ENCODE peak calls at places on chromosomes 3 and 15, in six cellular contexts. Z is CD4-positive, alpha-beta memory T cell; T is cardiac muscle cell; P is HL-60; I is adipocyte; U is neural progenitor cell. C is an unnamed sample. For H3K27me3, the result is how much of the 10 kb centered on the place peaks cover.

GRCh38 chr3:24496529-24497482 is 2.2 kb upstream of the THRB start:
- DNase-seq in Z (no peak), T (peak), P (no peak), I (no peak), U (peak), C (peak)

GRCh38 chr3:150177673-150178378 is 207.1 kb upstream of the PFN2 start:
- DNase-seq in Z (no peak), T (no peak), P (no peak), I (peak), U (no peak), C (no peak)

GRCh38 chr15:32641517-32642059 is at the start of gene SCG5:
- DNase-seq in Z (no peak), T (peak), P (no peak), I (no peak), U (peak), C (peak)

GRCh38 chr3:143249014-143249413 is 129.4 kb downstream of the CHST2 start:
- DNase-seq in Z (no peak), T (no peak), P (no peak), I (no peak), U (no peak), C (no peak)

GRCh38 chr3:147120029-147120428 is 286.3 kb downstream of the ZIC4 start:
- DNase-seq in Z (no peak), T (peak), P (no peak), I (peak), U (no peak), C (no peak)

GRCh38 chr3:56870436-56870835 is 68.7 kb upstream of the ARHGEF3 start:
- DNase-seq in Z (no peak), T (no peak), P (no peak), I (peak), U (no peak), C (no peak)

GRCh38 chr3:24494616-24495333 is at the start of gene THRB:
- DNase-seq in Z (no peak), T (peak), P (no peak), I (peak), U (peak), C (peak)

GRCh38 chr3:15148614-15149013 is 49.7 kb upstream of the RBSN start:
- DNase-seq in Z (peak), T (peak), P (no peak), I (no peak), U (peak), C (no peak)

GRCh38 chr3:176714034-176714433 is 483.2 kb downstream of the TBL1XR1 start:
- DNase-seq in Z (no peak), T (no peak), P (no peak), I (no peak), U (no peak), C (no peak)

GRCh38 chr15:72491768-72492167 is 17.6 kb downstream of the ARIH1 start:
- DNase-seq in Z (no peak), T (no peak), P (no peak), I (peak), U (no peak), C (no peak)

GRCh38 chr3:170867143-170867542 is 2.9 kb downstream of the RPL22L1 start:
- DNase-seq in Z (no peak), T (no peak), P (no peak), I (no peak), U (no peak), C (no peak)

GRCh38 chr3:50372349-50372748 is 13.0 kb upstream of the TMEM115 start:
- DNase-seq in Z (no peak), T (peak), P (no peak), I (no peak), U (no peak), C (no peak)

GRCh38 chr3:21013566-21013965 is 737.4 kb downstream of the ZNF385D start:
- DNase-seq in Z (no peak), T (no peak), P (no peak), I (no peak), U (no peak), C (no peak)

GRCh38 chr15:74179101-74179841 is 5.8 kb downstream of the ISLR start:
- DNase-seq in Z (no peak), T (no peak), P (no peak), I (peak), U (no peak), C (peak)

GRCh38 chr15:57290192-57290591 is 86.1 kb upstream of the CGNL1 start:
- DNase-seq in Z (no peak), T (no peak), P (no peak), I (no peak), U (no peak), C (no peak)

GRCh38 chr3:16114381-16114916 is 60.0 kb upstream of the GALNT15 start:
- DNase-seq in Z (no peak), T (no peak), P (no peak), I (no peak), U (no peak), C (no peak)

GRCh38 chr3:170811515-170811914 is 58.5 kb downstream of the RPL22L1 start:
- DNase-seq in Z (no peak), T (no peak), P (no peak), I (peak), U (no peak), C (no peak)

GRCh38 chr3:10511809-10512494 is 6.6 kb upstream of the ATP2B2 start:
- DNase-seq in Z (no peak), T (no peak), P (no peak), I (peak), U (no peak), C (no peak)

GRCh38 chr3:31439888-31440287 is 92.8 kb upstream of the STT3B start:
- DNase-seq in Z (no peak), T (no peak), P (no peak), I (no peak), U (no peak), C (no peak)

GRCh38 chr3:31438742-31439141 is 94.0 kb upstream of the STT3B start:
- DNase-seq in Z (no peak), T (no peak), P (no peak), I (no peak), U (no peak), C (no peak)

GRCh38 chr3:31442755-31443154 is 90.0 kb upstream of the STT3B start:
- DNase-seq in Z (no peak), T (no peak), P (no peak), I (no peak), U (no peak), C (no peak)

GRCh38 chr3:31444220-31445142 is 88.2 kb upstream of the STT3B start:
- DNase-seq in Z (no peak), T (no peak), P (no peak), I (no peak), U (no peak), C (no peak)

GRCh38 chr3:31440878-31441277 is 91.8 kb upstream of the STT3B start:
- DNase-seq in Z (no peak), T (no peak), P (no peak), I (no peak), U (no peak), C (no peak)
- H3K27me3 ChIP-seq in Z (under half), T (under half), P (under half), I (under half), U (under half), C (under half)

GRCh38 chr15:76336254-76337046 is at the start of gene ISL2:
- DNase-seq in Z (no peak), T (peak), P (peak), I (peak), U (peak), C (peak)

GRCh38 chr15:76335851-76336253 is 721 bp upstream of the ISL2 start:
- DNase-seq in Z (no peak), T (no peak), P (no peak), I (no peak), U (peak), C (no peak)

GRCh38 chr15:76338555-76339301 is 2.2 kb downstream of the ISL2 start:
- DNase-seq in Z (no peak), T (no peak), P (peak), I (no peak), U (peak), C (no peak)

GRCh38 chr15:76337739-76338554 is 1.4 kb downstream of the ISL2 start:
- DNase-seq in Z (no peak), T (peak), P (peak), I (no peak), U (peak), C (no peak)

GRCh38 chr15:76337047-76337738 is 620 bp downstream of the ISL2 start:
- DNase-seq in Z (no peak), T (peak), P (no peak), I (no peak), U (peak), C (no peak)
- H3K27me3 ChIP-seq in Z (half or more), T (half or more), P (under half), I (half or more), U (half or more), C (under half)

GRCh38 chr3:62374375-62374876 is 1.1 kb upstream of the FEZF2 start:
- DNase-seq in Z (no peak), T (no peak), P (no peak), I (peak), U (peak), C (no peak)
- H3K27me3 ChIP-seq in Z (under half), T (half or more), P (half or more), I (half or more), U (half or more), C (under half)

DNA sequence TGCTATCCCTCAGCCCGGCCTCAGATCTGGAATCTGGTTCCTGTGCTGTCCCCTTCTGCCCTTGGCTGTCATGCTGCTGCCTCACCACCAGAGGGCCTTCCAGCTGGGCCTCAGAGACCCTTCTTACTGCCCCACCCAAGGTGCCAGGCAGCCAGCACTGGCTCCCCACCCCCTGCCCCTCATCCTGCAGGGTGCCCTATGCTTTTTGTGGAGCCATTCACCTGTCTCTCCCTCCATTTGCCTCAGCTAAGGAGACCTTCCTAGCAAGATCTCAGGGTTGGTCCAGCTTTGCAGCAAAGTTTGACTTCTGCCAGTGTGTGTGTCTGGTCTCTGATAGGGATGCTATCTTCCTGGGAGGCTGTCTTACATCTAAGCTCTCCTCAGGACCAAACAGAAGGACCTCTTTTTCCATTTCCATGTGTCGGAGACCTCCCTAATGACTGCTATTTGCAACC is 1.9 kb upstream of the VWA5B2 start:
- DNase-seq in Z (no peak), T (peak), P (no peak), I (peak), U (peak), C (no peak)
- H3K27me3 ChIP-seq in Z (under half), T (half or more), P (under half), I (under half), U (half or more), C (under half)

GRCh38 chr15:91670108-91670507 is 183.4 kb upstream of the SLCO3A1 start:
- DNase-seq in Z (no peak), T (no peak), P (no peak), I (no peak), U (no peak), C (no peak)

GRCh38 chr15:91664224-91664836 is 189.2 kb upstream of the SLCO3A1 start:
- DNase-seq in Z (no peak), T (no peak), P (no peak), I (no peak), U (no peak), C (no peak)

DNA sequence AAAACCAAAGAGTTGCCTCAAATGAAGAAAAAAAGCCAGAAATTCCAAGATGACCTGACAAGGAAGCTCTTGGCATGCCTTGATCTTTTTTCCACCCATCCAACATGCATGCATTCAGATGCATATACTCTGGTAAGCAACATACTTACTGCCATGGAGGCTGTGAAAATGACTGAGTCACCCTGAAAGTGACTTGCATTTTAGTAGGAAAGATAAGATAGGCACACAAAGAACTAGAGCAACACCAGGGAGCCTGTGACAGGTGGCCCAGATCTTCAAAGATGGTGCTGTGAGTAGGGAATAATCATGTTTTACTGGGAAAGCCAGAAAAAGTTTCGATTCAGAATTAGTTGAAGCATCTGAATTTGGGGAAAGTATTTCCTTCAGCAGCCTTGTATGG is 185.1 kb upstream of the SLCO3A1 start:
- DNase-seq in Z (no peak), T (no peak), P (no peak), I (no peak), U (no peak), C (no peak)
- H3K27me3 ChIP-seq in Z (under half), T (under half), P (under half), I (under half), U (under half), C (under half)

GRCh38 chr15:63041402-63041977 is 1.1 kb upstream of the TPM1 start:
- DNase-seq in Z (no peak), T (peak), P (no peak), I (no peak), U (peak), C (no peak)

GRCh38 chr15:63039811-63040210 is 2.7 kb upstream of the TPM1 start:
- DNase-seq in Z (no peak), T (no peak), P (no peak), I (no peak), U (no peak), C (no peak)

GRCh38 chr15:63040954-63041353 is 1.6 kb upstream of the TPM1 start:
- DNase-seq in Z (no peak), T (peak), P (no peak), I (no peak), U (no peak), C (no peak)

GRCh38 chr15:63038926-63039673 is 3.4 kb upstream of the TPM1 start:
- DNase-seq in Z (no peak), T (no peak), P (no peak), I (peak), U (no peak), C (no peak)

GRCh38 chr15:63040509-63040908 is 2.0 kb upstream of the TPM1 start:
- DNase-seq in Z (no peak), T (no peak), P (no peak), I (no peak), U (no peak), C (no peak)
- H3K27me3 ChIP-seq in Z (under half), T (under half), P (half or more), I (under half), U (under half), C (under half)

GRCh38 chr3:35544976-35545375 is 94.3 kb upstream of the ARPP21 start:
- DNase-seq in Z (no peak), T (no peak), P (no peak), I (no peak), U (no peak), C (no peak)
- H3K27me3 ChIP-seq in Z (under half), T (under half), P (under half), I (under half), U (under half), C (under half)

GRCh38 chr15:52802110-52802509 is 12.0 kb upstream of the ONECUT1 start:
- DNase-seq in Z (no peak), T (no peak), P (no peak), I (no peak), U (no peak), C (no peak)
- H3K27me3 ChIP-seq in Z (half or more), T (half or more), P (half or more), I (half or more), U (half or more), C (under half)

DNA sequence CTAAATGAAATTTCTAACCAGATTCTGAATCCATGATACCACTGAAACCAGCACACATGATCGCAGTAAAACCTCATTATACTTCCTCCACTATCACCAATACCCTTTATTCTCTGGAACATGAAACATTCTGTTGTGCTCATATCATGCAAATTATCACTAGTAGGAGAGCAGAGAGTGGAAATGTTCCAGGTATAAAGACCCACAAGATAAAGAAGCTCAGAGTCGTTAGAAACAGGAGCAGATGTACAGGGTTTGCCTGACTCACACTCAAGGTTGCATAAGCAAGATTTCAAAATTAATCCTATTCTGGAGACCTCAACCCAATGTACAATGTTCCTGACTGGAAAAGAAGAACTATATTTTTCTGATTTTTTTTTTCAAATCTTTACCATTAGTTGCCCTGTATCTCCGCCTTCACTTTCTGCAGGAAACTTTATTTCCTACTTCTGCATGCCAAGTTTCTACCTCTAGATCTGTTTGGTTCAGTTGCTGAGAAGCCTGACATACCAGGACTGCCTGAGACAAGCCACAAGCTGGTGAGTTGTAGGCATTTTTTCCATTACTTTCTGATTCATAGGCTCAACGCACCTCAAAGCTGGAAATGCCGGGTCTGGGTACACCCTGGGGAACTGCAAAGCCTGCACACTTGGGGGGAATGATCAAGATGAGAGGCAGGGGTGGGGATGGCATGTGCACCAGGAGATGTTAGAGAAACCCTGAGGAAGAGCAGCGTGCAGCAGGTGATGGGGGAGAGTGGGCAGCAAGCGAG is at the start of gene CCR2:
- DNase-seq in Z (peak), T (no peak), P (peak), I (peak), U (no peak), C (no peak)
- H3K27me3 ChIP-seq in Z (under half), T (under half), P (under half), I (half or more), U (under half), C (under half)

GRCh38 chr3:12445523-12446240 is 38.6 kb upstream of the TSEN2 start:
- DNase-seq in Z (no peak), T (no peak), P (no peak), I (no peak), U (no peak), C (no peak)
- H3K27me3 ChIP-seq in Z (under half), T (under half), P (under half), I (under half), U (under half), C (under half)

C was measured in right cardiac atrium.